ENCODE peak calls at places on chromosomes 13 and 19, in seven cellular contexts. S is GM23248; T is stimulated activated CD4-positive, alpha-beta T cell treated with anti-CD3 and anti-CD28 coated beads, Interleukin-15, amount 100 ng/mL, for 1 hour; M is nucleus accumbens; K is stimulated activated naive CD4-positive, alpha-beta T cell; A is mucosa of gallbladder; J is ELR. U is an unnamed sample.

GRCh38 chr19:49447485-49448431 is 3.9 kb downstream of the PIH1D1 start:
- DNase-seq in T (no peak), A (no peak), K (no peak), S (no peak), M (no peak), J (peak; percentile 62), U (no peak)

GRCh38 chr19:36420961-36421748 is 2.7 kb upstream of the ZFP82 start:
- DNase-seq in M (no peak), K (no peak), A (peak; percentile 14), S (peak; percentile 70), T (no peak), J (peak; percentile 46), U (peak; percentile 18)

GRCh38 chr13:27171244-27171829 is at the start of gene USP12:
- DNase-seq in S (no peak), M (no peak), K (no peak), J (peak; percentile 44), A (no peak), T (peak; percentile 37), U (peak; percentile 37)

GRCh38 chr19:28185646-28186045 is 1027.3 kb downstream of the UQCRFS1 start:
- DNase-seq in S (peak; percentile 27), T (no peak), J (no peak), A (no peak), K (no peak), M (no peak), U (no peak)

GRCh38 chr19:46147791-46148288 is at the start of gene IGFL2:
- DNase-seq in M (no peak), T (no peak), J (no peak), A (no peak), S (peak; percentile 39), K (no peak), U (no peak)

GRCh38 chr13:83453300-83453699 is 429.0 kb downstream of the SLITRK1 start:
- DNase-seq in A (no peak), M (no peak), T (no peak), J (no peak), K (no peak), S (no peak), U (no peak)

GRCh38 chr19:16527971-16528521 is 14.2 kb downstream of the CHERP start:
- DNase-seq in A (no peak), K (peak; percentile 32), S (peak; percentile 34), J (peak; percentile 35), M (no peak), T (no peak), U (no peak)

GRCh38 chr19:5743640-5744039 is 23.2 kb downstream of the CATSPERD start:
- DNase-seq in T (no peak), K (no peak), M (no peak), S (peak; percentile 14), A (no peak), J (no peak), U (no peak)

GRCh38 chr19:13013649-13014048 is 18.4 kb downstream of the NFIX start:
- DNase-seq in J (no peak), M (no peak), A (no peak), T (no peak), K (no peak), S (peak; percentile 66), U (no peak)

GRCh38 chr19:32241957-32242710 is 103.3 kb upstream of the ZNF507 start:
- DNase-seq in K (no peak), M (no peak), J (no peak), S (no peak), T (no peak), A (no peak), U (no peak)

GRCh38 chr19:9850235-9850959 is 15.3 kb downstream of the PIN1 start:
- DNase-seq in M (no peak), K (no peak), A (no peak), T (no peak), S (no peak), J (no peak), U (peak; percentile 84)

GRCh38 chr13:27125357-27126282 is 46.0 kb downstream of the USP12 start:
- DNase-seq in J (no peak), T (no peak), M (no peak), S (no peak), A (no peak), K (no peak), U (no peak)